ENCODE peak calls at places on chromosomes 2 and 18, in nine cellular contexts. Z, U, G, I, K, O, X, R and H are unnamed samples.

GRCh38 chr2:221124542-221125235 is 447.4 kb downstream of the EPHA4 start:
- DNase-seq in O (no peak), K (no peak), G (no peak), I (peak; percentile 70), U (no peak), R (no peak), Z (no peak), X (no peak), H (no peak)

GRCh38 chr2:149058936-149059335 is 20.4 kb downstream of the LYPD6B start:
- DNase-seq in O (no peak), G (no peak), K (no peak), X (no peak), Z (no peak), I (peak; percentile 29), U (no peak), R (no peak), H (no peak)

GRCh38 chr2:237081596-237081995 is 4.1 kb upstream of the COPS8 start:
- DNase-seq in U (no peak), I (no peak), G (no peak), Z (no peak), K (no peak), R (no peak), X (no peak), O (no peak), H (no peak)

GRCh38 chr2:187075106-187076070 is 226.4 kb upstream of the ZSWIM2 start:
- DNase-seq in O (no peak), K (no peak), G (no peak), U (peak; percentile 63), I (no peak), X (no peak), Z (no peak), R (no peak), H (no peak)

GRCh38 chr2:74915743-74916142 is 42.7 kb upstream of the POLE4 start:
- DNase-seq in X (no peak), U (no peak), R (no peak), K (no peak), I (no peak), Z (no peak), G (no peak), O (no peak), H (no peak)

GRCh38 chr2:157747695-157748370 is 119.2 kb upstream of the ACVR1C start:
- DNase-seq in Z (no peak), U (no peak), I (no peak), O (no peak), G (peak; percentile 48), X (no peak), R (no peak), K (no peak), H (no peak)

GRCh38 chr2:206296128-206296527 is 21.7 kb downstream of the ZDBF2 start:
- DNase-seq in U (no peak), G (no peak), Z (no peak), I (no peak), K (no peak), O (no peak), X (no peak), R (no peak), H (no peak)

GRCh38 chr2:190875881-190876280 is 4.7 kb upstream of the GLS start:
- DNase-seq in X (no peak), G (no peak), R (no peak), U (no peak), I (no peak), O (no peak), K (no peak), Z (peak; percentile 31), H (no peak)

GRCh38 chr2:144836635-144837350 is 316.9 kb upstream of the ZEB2 start:
- DNase-seq in U (no peak), Z (no peak), R (no peak), O (no peak), X (no peak), G (no peak), I (no peak), K (no peak), H (no peak)

GRCh38 chr18:48529796-48530195 is 9.0 kb upstream of the CTIF start:
- DNase-seq in O (no peak), R (no peak), U (no peak), K (no peak), X (no peak), Z (no peak), G (no peak), I (peak; percentile 39), H (no peak)

GRCh38 chr2:232897971-232898408 is 27.9 kb downstream of the SNORC start:
- DNase-seq in G (no peak), Z (no peak), R (no peak), I (peak; percentile 36), X (no peak), U (no peak), O (no peak), K (no peak), H (no peak)

GRCh38 chr2:11990576-11990975 is 244.1 kb downstream of the LPIN1 start:
- DNase-seq in I (no peak), R (no peak), X (no peak), G (no peak), U (no peak), O (no peak), K (no peak), Z (no peak), H (no peak)

GRCh38 chr2:113237604-113238003 is 41.1 kb downstream of the PAX8 start:
- DNase-seq in R (no peak), X (no peak), I (no peak), U (no peak), O (no peak), Z (no peak), K (no peak), G (no peak), H (no peak)

GRCh38 chr18:79511671-79512301 is 116.1 kb downstream of the NFATC1 start:
- DNase-seq in U (no peak), R (peak; percentile 56), O (no peak), Z (no peak), X (peak; percentile 18), K (no peak), G (peak; percentile 12), I (peak; percentile 55), H (no peak)

GRCh38 chr2:217847552-217848350 is 155.0 kb downstream of the TNS1 start:
- DNase-seq in G (no peak), K (no peak), X (no peak), O (no peak), I (no peak), U (no peak), Z (no peak), R (no peak), H (no peak)

GRCh38 chr2:96891591-96892333 is 21.9 kb upstream of the SEMA4C start:
- DNase-seq in X (peak; percentile 69), Z (peak; percentile 30), O (no peak), U (no peak), G (no peak), K (no peak), R (no peak), I (peak; percentile 84), H (no peak)

DNA sequence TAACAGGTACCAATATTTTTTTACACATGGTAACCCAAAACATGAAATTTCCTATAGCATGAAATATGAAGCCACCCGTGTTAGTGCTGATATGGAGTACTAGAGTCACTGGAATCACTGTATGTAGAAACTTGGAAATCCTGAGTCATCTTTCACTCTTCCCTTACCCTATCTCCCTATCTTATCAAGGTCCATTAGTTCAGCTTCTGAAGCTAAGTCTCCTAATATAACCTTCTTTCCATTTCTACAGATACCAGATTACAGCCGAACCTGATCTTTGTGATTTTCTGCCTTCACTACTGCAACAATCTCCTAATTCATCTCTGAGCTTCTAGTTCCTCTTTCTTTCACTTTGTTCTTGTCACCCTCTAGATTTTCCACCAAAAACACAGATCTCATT is 59.0 kb downstream of the SEPTIN10 start:
- DNase-seq in K (no peak), Z (no peak), I (no peak), X (no peak), U (no peak), R (no peak), O (no peak), G (no peak), H (no peak)
- H3K4me1 ChIP-seq in K (peaks cover 25% of the 10 kb centered on the region), Z (no peaks in the 10 kb centered on the region), I (no peaks in the 10 kb centered on the region), X (no peaks in the 10 kb centered on the region), U (no peaks in the 10 kb centered on the region), R (no peaks in the 10 kb centered on the region), O (peaks cover 44% of the 10 kb centered on the region), G (no peaks in the 10 kb centered on the region), H (peaks cover 19% of the 10 kb centered on the region)

GRCh38 chr2:10876963-10877362 is 34.8 kb upstream of the KCNF1 start:
- DNase-seq in U (no peak), R (no peak), Z (no peak), K (no peak), O (no peak), G (no peak), X (no peak), I (peak; percentile 20), H (no peak)

GRCh38 chr2:10876394-10876793 is 35.3 kb upstream of the KCNF1 start:
- DNase-seq in X (no peak), Z (no peak), G (no peak), U (no peak), O (no peak), K (no peak), I (no peak), R (no peak), H (no peak)

GRCh38 chr2:10879159-10879558 is 32.6 kb upstream of the KCNF1 start:
- DNase-seq in O (no peak), R (no peak), U (no peak), G (no peak), Z (no peak), X (no peak), I (peak; percentile 32), K (no peak), H (no peak)

GRCh38 chr2:10878268-10878915 is 33.3 kb upstream of the KCNF1 start:
- DNase-seq in I (peak; percentile 35), X (no peak), O (no peak), R (no peak), G (no peak), U (no peak), K (no peak), Z (no peak), H (no peak)

GRCh38 chr2:10877691-10878111 is 34.0 kb upstream of the KCNF1 start:
- DNase-seq in U (no peak), G (no peak), R (no peak), I (peak; percentile 47), Z (no peak), K (no peak), O (no peak), X (no peak), H (no peak)
- H3K27ac ChIP-seq in U (no peak overlapping the region), G (no peak overlapping the region), R (no peak overlapping the region), I (no peak overlapping the region), Z (no peak overlapping the region), K (no peak overlapping the region), O (no peak overlapping the region), X (no peak overlapping the region), H (no peak overlapping the region)

GRCh38 chr2:44777542-44777941 is 164.0 kb upstream of the SIX3 start:
- DNase-seq in O (no peak), X (no peak), R (no peak), K (no peak), I (no peak), G (no peak), Z (no peak), U (no peak), H (no peak)
- H3K4me1 ChIP-seq in O (no peaks in the 10 kb centered on the region), X (no peaks in the 10 kb centered on the region), R (no peaks in the 10 kb centered on the region), K (no peaks in the 10 kb centered on the region), I (peaks cover 40% of the 10 kb centered on the region), G (no peaks in the 10 kb centered on the region), Z (no peaks in the 10 kb centered on the region), U (peaks cover 5% of the 10 kb centered on the region), H (no peaks in the 10 kb centered on the region)

DNA sequence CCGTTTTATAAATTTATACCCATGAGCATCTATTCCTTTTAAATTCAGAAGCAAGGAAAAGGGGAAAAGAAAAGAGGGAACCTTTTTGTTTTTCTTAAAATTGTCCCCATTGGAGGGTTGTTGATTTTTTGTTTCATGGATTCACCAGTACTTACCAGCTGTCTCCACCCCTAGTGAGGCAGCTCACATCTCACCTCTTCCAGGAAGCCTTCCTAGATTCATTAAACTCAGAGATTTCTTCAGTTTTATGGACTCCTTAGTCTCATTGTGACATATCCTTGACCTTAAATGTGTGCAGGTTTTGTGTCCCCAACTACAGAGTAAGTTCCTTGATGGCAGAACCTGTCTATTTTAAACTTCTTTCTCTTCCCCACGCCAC is 35.9 kb downstream of the EFR3B start:
- DNase-seq in Z (no peak), G (no peak), X (no peak), K (no peak), R (no peak), U (no peak), I (no peak), O (no peak), H (no peak)
- H3K27ac ChIP-seq in Z (no peak overlapping the region), G (no peak overlapping the region), X (no peak overlapping the region), K (no peak overlapping the region), R (no peak overlapping the region), U (no peak overlapping the region), I (no peak overlapping the region), O (peak overlapping the region; percentile 46), H (no peak overlapping the region)